ENCODE peak calls at places on chromosomes 11 and 22, in four cellular contexts. U is heart right ventricle, T is psoas muscle, R is spleen. G is an unnamed sample.

GRCh38 chr11:16770016-16770415 is 31.6 kb downstream of the C11orf58 start:
- DNase-seq in U (no peak), T (no peak), R (no peak), G (no peak)

GRCh38 chr11:25928076-25928475 is 403.9 kb upstream of the ANO3 start:
- DNase-seq in U (no peak), T (no peak), R (no peak), G (no peak)

GRCh38 chr11:61814958-61815789 is 1.6 kb downstream of the FADS1 start:
- DNase-seq in U (peak; percentile 98), T (peak; percentile 97), R (peak; percentile 94), G (peak; percentile 85)

GRCh38 chr11:73818838-73819237 is 31.2 kb downstream of the MRPL48 start:
- DNase-seq in U (no peak), T (no peak), R (no peak), G (no peak)

GRCh38 chr11:36130401-36130800 is 158.8 kb downstream of the COMMD9 start:
- DNase-seq in U (no peak), T (no peak), R (no peak), G (no peak)

GRCh38 chr11:96168623-96169022 is 174.4 kb downstream of the MAML2 start:
- DNase-seq in U (peak; percentile 30), T (peak; percentile 18), R (no peak), G (no peak)

GRCh38 chr11:69060005-69060404 is 11.3 kb downstream of the TPCN2 start:
- DNase-seq in U (no peak), T (no peak), R (no peak), G (no peak)

GRCh38 chr11:2586091-2586792 is 113.6 kb downstream of the KCNQ1OT1 start:
- DNase-seq in U (no peak), T (peak; percentile 10), R (peak; percentile 59), G (no peak)

GRCh38 chr11:70106757-70107156 is 28.6 kb downstream of the ANO1 start:
- DNase-seq in U (no peak), T (no peak), R (no peak), G (no peak)

GRCh38 chr11:16394947-16395346 is 38.6 kb upstream of the SOX6 start:
- DNase-seq in U (no peak), T (no peak), R (no peak), G (no peak)

GRCh38 chr11:12599408-12600143 is 74.6 kb upstream of the TEAD1 start:
- DNase-seq in U (peak; percentile 22), T (peak; percentile 47), R (peak; percentile 81), G (peak; percentile 9)

GRCh38 chr22:31650391-31650790 is 11.6 kb downstream of the PISD start:
- DNase-seq in U (no peak), T (no peak), R (no peak), G (no peak)

GRCh38 chr11:128318856-128319474 is 268.4 kb downstream of the ETS1 start:
- DNase-seq in U (no peak), T (no peak), R (no peak), G (no peak)

GRCh38 chr11:23123766-23124165 is 263.5 kb upstream of the CCDC179 start:
- DNase-seq in U (no peak), T (no peak), R (no peak), G (no peak)

GRCh38 chr11:64777449-64778222 is 706 bp downstream of the SF1 start:
- DNase-seq in U (peak; percentile 80), T (peak; percentile 86), R (peak; percentile 95), G (peak; percentile 73)

GRCh38 chr11:68312117-68312779 is at the start of gene LRP5:
- DNase-seq in U (no peak), T (no peak), R (no peak), G (peak; percentile 58)

GRCh38 chr22:35381424-35381772 is 502 bp downstream of the HMOX1 start:
- DNase-seq in U (no peak), T (no peak), R (no peak), G (no peak)
- H3K4me3 ChIP-seq in U (peak overlapping the region; percentile 30), T (peak overlapping the region; percentile 84), R (peak overlapping the region; percentile 48), G (peak overlapping the region; percentile 66)

GRCh38 chr22:47623056-47623739 is 860.7 kb downstream of the TBC1D22A start:
- DNase-seq in U (no peak), T (no peak), R (peak; percentile 63), G (no peak)
- H3K9me3 ChIP-seq in U (no peaks in the 10 kb centered on the region), T (no peaks in the 10 kb centered on the region), R (no peaks in the 10 kb centered on the region), G (peaks cover 2% of the 10 kb centered on the region)

DNA sequence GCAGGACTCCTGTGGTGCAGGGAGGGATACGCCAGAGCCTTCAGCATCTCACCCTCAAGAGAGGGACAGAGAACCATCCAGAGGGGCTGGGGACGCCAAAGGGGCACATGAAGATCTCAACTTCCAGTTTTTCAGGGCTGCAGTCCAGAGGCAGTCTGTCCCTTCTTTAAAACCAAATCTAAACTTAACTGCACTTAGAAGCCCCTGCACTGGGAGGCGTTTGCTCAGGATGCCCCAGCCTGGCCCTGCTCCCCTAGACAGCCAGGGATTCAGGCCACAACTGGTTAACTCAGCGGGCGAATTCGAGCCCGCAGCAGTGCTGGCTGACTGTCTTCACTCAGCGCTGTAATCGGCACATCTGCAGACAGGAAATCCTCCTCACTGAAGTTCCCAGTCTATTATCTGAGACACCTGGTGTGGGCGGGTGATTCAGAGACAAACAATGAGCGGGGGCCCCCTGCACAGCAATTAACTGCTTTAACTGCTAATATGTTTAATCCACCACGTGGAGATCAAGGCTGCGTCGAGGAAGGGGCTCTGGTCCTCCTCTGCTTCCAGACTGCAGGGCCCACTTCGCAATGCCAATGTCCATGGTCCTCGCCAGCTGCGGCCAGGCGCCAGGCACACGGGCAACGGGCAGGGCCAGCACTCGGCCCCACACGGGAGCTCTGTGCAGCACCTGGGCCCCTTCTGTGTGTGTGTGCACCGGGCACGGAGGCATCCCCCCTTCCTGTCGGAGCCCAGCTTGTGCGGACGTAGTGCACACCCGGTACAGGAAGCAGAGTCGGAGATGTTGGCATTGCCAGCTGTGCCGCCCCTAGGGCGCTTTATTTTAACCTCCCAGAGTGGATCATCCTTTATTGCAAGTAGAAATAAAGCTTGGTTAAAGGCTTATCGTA is 36.9 kb upstream of the GNB1L start:
- DNase-seq in U (no peak), T (no peak), R (peak; percentile 89), G (peak; percentile 78)
- TF ChIP-seq CTCF in U (no peak), T (no peak), R (no peak), G (no peak)

DNA sequence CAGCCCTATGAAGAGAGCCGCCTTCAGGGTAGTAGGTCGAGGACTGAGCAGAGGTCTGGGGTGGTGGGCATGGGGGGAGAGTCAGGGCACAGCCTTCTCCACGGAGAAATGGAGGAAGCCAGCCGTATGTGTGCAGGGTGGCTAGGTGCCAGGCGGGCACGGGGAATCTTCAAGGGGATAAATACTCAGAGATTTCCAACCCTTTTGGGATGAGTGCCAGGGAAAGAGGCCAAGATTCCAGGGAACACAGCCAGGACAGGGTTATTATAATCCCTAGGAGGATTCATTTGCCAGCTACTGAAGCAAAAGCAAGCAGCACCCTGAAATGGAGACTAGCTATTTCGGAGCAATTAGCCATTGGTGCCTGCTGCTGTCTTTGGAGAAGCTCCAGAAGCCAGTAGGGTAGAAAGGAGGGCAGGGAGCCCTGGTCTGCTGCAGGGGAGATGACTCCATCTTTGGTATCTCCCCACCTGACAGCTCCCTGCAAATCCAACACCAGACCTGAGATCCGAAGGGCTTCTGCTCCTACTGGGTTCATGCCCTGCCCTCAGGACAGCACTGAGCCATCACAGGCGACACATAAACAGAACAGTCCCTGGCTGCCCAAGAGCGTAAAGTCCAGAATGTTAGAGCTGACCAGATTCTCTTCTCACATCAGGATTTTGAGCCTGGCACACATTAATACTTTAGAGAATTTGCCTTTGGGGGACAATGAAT is 174.5 kb upstream of the NTM start:
- DNase-seq in U (peak; percentile 58), T (no peak), R (no peak), G (no peak)
- H3K4me3 ChIP-seq in U (no peak overlapping the region), T (no peak overlapping the region), R (no peak overlapping the region), G (no peak overlapping the region)

GRCh38 chr22:47371263-47372090 is 609.0 kb downstream of the TBC1D22A start:
- DNase-seq in U (no peak), T (no peak), R (peak; percentile 45), G (no peak)
- H3K9me3 ChIP-seq in U (no peaks in the 10 kb centered on the region), T (no peaks in the 10 kb centered on the region), R (no peaks in the 10 kb centered on the region), G (peaks cover 2% of the 10 kb centered on the region)

GRCh38 chr22:39631381-39631780 is 60.8 kb downstream of the CACNA1I start:
- DNase-seq in U (no peak), T (no peak), R (no peak), G (no peak)

GRCh38 chr22:39635719-39636118 is 65.2 kb downstream of the CACNA1I start:
- DNase-seq in U (no peak), T (no peak), R (no peak), G (no peak)

GRCh38 chr22:39630721-39631120 is 60.2 kb downstream of the CACNA1I start:
- DNase-seq in U (no peak), T (no peak), R (no peak), G (no peak)

GRCh38 chr22:39631857-39632256 is 61.3 kb downstream of the CACNA1I start:
- DNase-seq in U (no peak), T (no peak), R (no peak), G (no peak)

GRCh38 chr22:39634530-39635399 is 64.2 kb downstream of the CACNA1I start:
- DNase-seq in U (no peak), T (no peak), R (no peak), G (peak; percentile 69)
- TF ChIP-seq CTCF in U (no peak), T (no peak), R (no peak), G (no peak)

G was measured in BE2C.